ENCODE peak calls at places on chromosomes 2 and 18, in eight cellular contexts. One of them, this sample, is unnamed.

GRCh38 chr2:47014564-47015051 is 99.0 kb upstream of the MCFD2 start:
- DNase-seq in MV-4-11: no peak
- DNase-seq in epithelial cell of prostate: no peak
- DNase-seq in myocyte: peak; percentile 91
- DNase-seq in hippocampal formation: peak; percentile 63
- DNase-seq in AG09309: no peak
- DNase-seq in C1 segment of cervical spinal cord: peak; percentile 84
- DNase-seq in prostate gland: peak; percentile 13
- DNase-seq in this sample: no peak

GRCh38 chr18:36191286-36191685 is 4.0 kb downstream of the MOCOS start:
- DNase-seq in C1 segment of cervical spinal cord: no peak
- DNase-seq in hippocampal formation: no peak
- DNase-seq in epithelial cell of prostate: no peak
- DNase-seq in prostate gland: no peak
- DNase-seq in myocyte: no peak
- DNase-seq in AG09309: no peak
- DNase-seq in MV-4-11: no peak
- DNase-seq in this sample: no peak

GRCh38 chr2:76921006-76921405 is 601.2 kb downstream of the LRRTM4 start:
- DNase-seq in MV-4-11: no peak
- DNase-seq in myocyte: no peak
- DNase-seq in prostate gland: no peak
- DNase-seq in C1 segment of cervical spinal cord: no peak
- DNase-seq in AG09309: no peak
- DNase-seq in hippocampal formation: no peak
- DNase-seq in epithelial cell of prostate: no peak
- DNase-seq in this sample: no peak

GRCh38 chr2:127614731-127615130 is 31.2 kb upstream of the GPR17 start:
- DNase-seq in hippocampal formation: no peak
- DNase-seq in AG09309: no peak
- DNase-seq in myocyte: peak; percentile 73
- DNase-seq in MV-4-11: no peak
- DNase-seq in epithelial cell of prostate: no peak
- DNase-seq in C1 segment of cervical spinal cord: no peak
- DNase-seq in prostate gland: no peak
- DNase-seq in this sample: peak; percentile 72

GRCh38 chr2:181235683-181236459 is 221.3 kb upstream of the ITGA4 start:
- DNase-seq in prostate gland: no peak
- DNase-seq in hippocampal formation: no peak
- DNase-seq in AG09309: no peak
- DNase-seq in MV-4-11: peak; percentile 93
- DNase-seq in epithelial cell of prostate: no peak
- DNase-seq in C1 segment of cervical spinal cord: no peak
- DNase-seq in myocyte: no peak
- DNase-seq in this sample: no peak

GRCh38 chr2:71999580-71999979 is 148.1 kb downstream of the CYP26B1 start:
- DNase-seq in AG09309: no peak
- DNase-seq in MV-4-11: no peak
- DNase-seq in C1 segment of cervical spinal cord: no peak
- DNase-seq in myocyte: no peak
- DNase-seq in prostate gland: no peak
- DNase-seq in epithelial cell of prostate: no peak
- DNase-seq in hippocampal formation: no peak
- DNase-seq in this sample: no peak

GRCh38 chr2:90069290-90069894 is 1377.9 kb downstream of the RPIA start:
- DNase-seq in hippocampal formation: no peak
- DNase-seq in AG09309: no peak
- DNase-seq in MV-4-11: no peak
- DNase-seq in myocyte: no peak
- DNase-seq in C1 segment of cervical spinal cord: no peak
- DNase-seq in epithelial cell of prostate: no peak
- DNase-seq in prostate gland: no peak
- DNase-seq in this sample: no peak

GRCh38 chr2:11865378-11865777 is 118.9 kb downstream of the LPIN1 start:
- DNase-seq in C1 segment of cervical spinal cord: no peak
- DNase-seq in MV-4-11: no peak
- DNase-seq in AG09309: no peak
- DNase-seq in prostate gland: no peak
- DNase-seq in hippocampal formation: no peak
- DNase-seq in epithelial cell of prostate: no peak
- DNase-seq in myocyte: no peak
- DNase-seq in this sample: no peak

GRCh38 chr2:153059338-153060052 is 341.1 kb downstream of the ARL6IP6 start:
- DNase-seq in AG09309: no peak
- DNase-seq in epithelial cell of prostate: peak; percentile 90
- DNase-seq in hippocampal formation: no peak
- DNase-seq in prostate gland: peak; percentile 51
- DNase-seq in MV-4-11: no peak
- DNase-seq in C1 segment of cervical spinal cord: no peak
- DNase-seq in myocyte: peak; percentile 97
- DNase-seq in this sample: no peak

GRCh38 chr2:1868683-1869141 is 124.4 kb upstream of the PXDN start:
- DNase-seq in epithelial cell of prostate: no peak
- DNase-seq in myocyte: no peak
- DNase-seq in C1 segment of cervical spinal cord: no peak
- DNase-seq in prostate gland: no peak
- DNase-seq in AG09309: no peak
- DNase-seq in MV-4-11: no peak
- DNase-seq in hippocampal formation: no peak
- DNase-seq in this sample: peak; percentile 62

GRCh38 chr2:168157926-168158325 is 89.5 kb downstream of the STK39 start:
- DNase-seq in myocyte: no peak
- DNase-seq in epithelial cell of prostate: peak; percentile 66
- DNase-seq in prostate gland: no peak
- DNase-seq in MV-4-11: no peak
- DNase-seq in C1 segment of cervical spinal cord: no peak
- DNase-seq in hippocampal formation: no peak
- DNase-seq in AG09309: no peak
- DNase-seq in this sample: no peak

GRCh38 chr2:228064796-228065315 is 116.6 kb downstream of the SPHKAP start:
- DNase-seq in prostate gland: no peak
- DNase-seq in myocyte: no peak
- DNase-seq in hippocampal formation: no peak
- DNase-seq in C1 segment of cervical spinal cord: no peak
- DNase-seq in MV-4-11: no peak
- DNase-seq in epithelial cell of prostate: no peak
- DNase-seq in AG09309: no peak
- DNase-seq in this sample: no peak

GRCh38 chr2:236538242-236538641 is 31.4 kb upstream of the ACKR3 start:
- DNase-seq in epithelial cell of prostate: no peak
- DNase-seq in AG09309: no peak
- DNase-seq in prostate gland: no peak
- DNase-seq in myocyte: no peak
- DNase-seq in C1 segment of cervical spinal cord: no peak
- DNase-seq in hippocampal formation: no peak
- DNase-seq in MV-4-11: peak; percentile 7
- DNase-seq in this sample: no peak

GRCh38 chr2:142803158-142803557 is 74.3 kb upstream of the KYNU start:
- DNase-seq in epithelial cell of prostate: no peak
- DNase-seq in AG09309: no peak
- DNase-seq in hippocampal formation: no peak
- DNase-seq in prostate gland: no peak
- DNase-seq in C1 segment of cervical spinal cord: no peak
- DNase-seq in MV-4-11: no peak
- DNase-seq in myocyte: no peak
- DNase-seq in this sample: no peak

GRCh38 chr2:237896941-237897340 is 37.5 kb downstream of the RAMP1 start:
- DNase-seq in hippocampal formation: no peak
- DNase-seq in C1 segment of cervical spinal cord: no peak
- DNase-seq in myocyte: no peak
- DNase-seq in epithelial cell of prostate: no peak
- DNase-seq in prostate gland: no peak
- DNase-seq in MV-4-11: no peak
- DNase-seq in AG09309: no peak
- DNase-seq in this sample: no peak

GRCh38 chr2:190766581-190766980 is 114.0 kb upstream of the GLS start:
- DNase-seq in hippocampal formation: no peak
- DNase-seq in C1 segment of cervical spinal cord: no peak
- DNase-seq in prostate gland: no peak
- DNase-seq in AG09309: no peak
- DNase-seq in MV-4-11: peak; percentile 62
- DNase-seq in myocyte: no peak
- DNase-seq in epithelial cell of prostate: no peak
- DNase-seq in this sample: no peak

GRCh38 chr2:165698621-165698946 is 95.5 kb downstream of the GALNT3 start:
- DNase-seq in AG09309: peak; percentile 21
- DNase-seq in epithelial cell of prostate: peak; percentile 20
- DNase-seq in myocyte: peak; percentile 66
- DNase-seq in C1 segment of cervical spinal cord: peak; percentile 8
- DNase-seq in hippocampal formation: no peak
- DNase-seq in prostate gland: peak; percentile 19
- DNase-seq in MV-4-11: peak; percentile 17
- DNase-seq in this sample: no peak

GRCh38 chr18:74310411-74310810 is 5.2 kb upstream of the C18orf63 start:
- DNase-seq in C1 segment of cervical spinal cord: no peak
- DNase-seq in AG09309: no peak
- DNase-seq in prostate gland: no peak
- DNase-seq in myocyte: peak; percentile 57
- DNase-seq in hippocampal formation: no peak
- DNase-seq in epithelial cell of prostate: peak; percentile 39
- DNase-seq in MV-4-11: peak; percentile 65
- DNase-seq in this sample: no peak

GRCh38 chr2:10407841-10408648 is 40.1 kb downstream of the ODC1 start:
- DNase-seq in AG09309: peak; percentile 52
- DNase-seq in epithelial cell of prostate: peak; percentile 77
- DNase-seq in MV-4-11: peak; percentile 98
- DNase-seq in myocyte: no peak
- DNase-seq in C1 segment of cervical spinal cord: no peak
- DNase-seq in prostate gland: peak; percentile 70
- DNase-seq in hippocampal formation: no peak
- DNase-seq in this sample: peak; percentile 88

GRCh38 chr2:190648289-190649034 is 421 bp upstream of the NAB1 start:
- DNase-seq in C1 segment of cervical spinal cord: peak; percentile 88
- DNase-seq in prostate gland: peak; percentile 79
- DNase-seq in hippocampal formation: peak; percentile 88
- DNase-seq in MV-4-11: peak; percentile 61
- DNase-seq in AG09309: peak; percentile 43
- DNase-seq in myocyte: peak; percentile 87
- DNase-seq in epithelial cell of prostate: peak; percentile 46
- DNase-seq in this sample: peak; percentile 95

GRCh38 chr18:10526211-10526949 is 553 bp downstream of the NAPG start:
- DNase-seq in AG09309: no peak
- DNase-seq in C1 segment of cervical spinal cord: no peak
- DNase-seq in hippocampal formation: no peak
- DNase-seq in epithelial cell of prostate: no peak
- DNase-seq in MV-4-11: peak; percentile 30
- DNase-seq in prostate gland: peak; percentile 24
- DNase-seq in myocyte: peak; percentile 45
- DNase-seq in this sample: peak; percentile 87

GRCh38 chr2:109448946-109449788 is 164.6 kb downstream of the SEPTIN10 start:
- DNase-seq in MV-4-11: peak; percentile 55
- DNase-seq in myocyte: peak; percentile 96
- DNase-seq in epithelial cell of prostate: no peak
- DNase-seq in C1 segment of cervical spinal cord: no peak
- DNase-seq in hippocampal formation: no peak
- DNase-seq in prostate gland: peak; percentile 76
- DNase-seq in AG09309: no peak
- DNase-seq in this sample: no peak

GRCh38 chr2:3678212-3678611 is 20.2 kb downstream of the ALLC start:
- DNase-seq in hippocampal formation: no peak
- DNase-seq in MV-4-11: no peak
- DNase-seq in epithelial cell of prostate: no peak
- DNase-seq in AG09309: no peak
- DNase-seq in prostate gland: no peak
- DNase-seq in myocyte: no peak
- DNase-seq in C1 segment of cervical spinal cord: no peak
- DNase-seq in this sample: no peak